ENCODE peak calls at places on chromosomes 7 and 10, in eight cellular contexts. Q is hepatocyte, O is SK-N-SH, U is PC-3, R is GM23248, Z is GM23338, S is HCT116, A is OCI-LY7. K is an unnamed sample.

GRCh38 chr7:123096434-123096833 is 100.9 kb upstream of the TAS2R16 start:
- DNase-seq in Q (no peak), O (no peak), U (no peak), R (no peak), Z (no peak), S (no peak), A (no peak), K (no peak)

GRCh38 chr7:124758327-124758726 is 7.3 kb downstream of the GPR37 start:
- DNase-seq in Q (no peak), O (no peak), U (peak), R (no peak), Z (no peak), S (no peak), A (no peak), K (no peak)

GRCh38 chr7:132904209-132904608 is 177.7 kb downstream of the CHCHD3 start:
- DNase-seq in Q (no peak), O (no peak), U (peak), R (peak), Z (no peak), S (no peak), A (no peak), K (no peak)

GRCh38 chr10:104893711-104894110 is 252.6 kb downstream of the SORCS3 start:
- DNase-seq in Q (no peak), O (no peak), U (no peak), R (no peak), Z (no peak), S (no peak), A (no peak), K (no peak)

GRCh38 chr7:129569811-129570215 is 41.7 kb upstream of the NRF1 start:
- DNase-seq in Q (peak), O (no peak), U (peak), R (peak), Z (no peak), S (peak), A (no peak), K (no peak)

GRCh38 chr7:152663101-152663740 is 12.7 kb downstream of the XRCC2 start:
- DNase-seq in Q (no peak), O (no peak), U (no peak), R (no peak), Z (peak), S (no peak), A (no peak), K (no peak)

GRCh38 chr7:155412416-155413253 is 45.3 kb upstream of the EN2 start:
- DNase-seq in Q (peak), O (peak), U (peak), R (peak), Z (peak), S (peak), A (peak), K (peak)

GRCh38 chr7:142420554-142421362 is 162.9 kb upstream of the PRSS58 start:
- DNase-seq in Q (peak), O (peak), U (peak), R (peak), Z (peak), S (peak), A (no peak), K (peak)

GRCh38 chr10:30756151-30756550 is 126.6 kb upstream of the LYZL2 start:
- DNase-seq in Q (no peak), O (no peak), U (no peak), R (no peak), Z (no peak), S (no peak), A (no peak), K (no peak)

GRCh38 chr10:79243211-79244067 is 103.8 kb upstream of the PPIF start:
- DNase-seq in Q (peak), O (peak), U (no peak), R (peak), Z (peak), S (no peak), A (peak), K (peak)

GRCh38 chr7:136528329-136528728 is 340.1 kb upstream of the CHRM2 start:
- DNase-seq in Q (peak), O (no peak), U (peak), R (peak), Z (no peak), S (no peak), A (no peak), K (no peak)

GRCh38 chr7:5445991-5446594 is 22.5 kb upstream of the TNRC18 start:
- DNase-seq in Q (no peak), O (peak), U (no peak), R (no peak), Z (no peak), S (no peak), A (no peak), K (peak)

DNA sequence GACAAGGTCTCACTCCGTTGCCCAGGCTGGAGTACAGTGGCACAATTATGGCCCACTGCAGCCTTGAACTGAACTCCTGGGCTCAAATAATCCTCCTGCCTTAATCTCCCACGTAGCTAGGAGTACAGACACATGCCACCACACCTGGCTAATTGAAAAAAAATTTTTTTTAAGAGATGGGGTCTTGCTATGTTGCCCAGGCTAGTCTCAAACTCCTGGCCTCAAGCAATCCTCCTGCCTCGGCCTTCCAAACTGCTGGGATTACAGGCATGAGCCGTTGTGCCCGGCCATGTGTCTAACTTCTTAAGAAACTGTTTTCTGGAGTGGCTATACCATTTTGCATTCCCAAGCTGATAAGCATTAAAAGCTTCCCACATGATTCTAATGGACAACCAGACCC is 9.5 kb upstream of the EFCAB10 start:
- DNase-seq in Q (no peak), O (no peak), U (no peak), R (no peak), Z (no peak), S (no peak), A (no peak), K (no peak)
- TF ChIP-seq EZH2phosphoT487 in Q (no peak), O (no peak), U (no peak), R (no peak), Z (no peak), S (no peak), A (no peak), K (no peak)

DNA sequence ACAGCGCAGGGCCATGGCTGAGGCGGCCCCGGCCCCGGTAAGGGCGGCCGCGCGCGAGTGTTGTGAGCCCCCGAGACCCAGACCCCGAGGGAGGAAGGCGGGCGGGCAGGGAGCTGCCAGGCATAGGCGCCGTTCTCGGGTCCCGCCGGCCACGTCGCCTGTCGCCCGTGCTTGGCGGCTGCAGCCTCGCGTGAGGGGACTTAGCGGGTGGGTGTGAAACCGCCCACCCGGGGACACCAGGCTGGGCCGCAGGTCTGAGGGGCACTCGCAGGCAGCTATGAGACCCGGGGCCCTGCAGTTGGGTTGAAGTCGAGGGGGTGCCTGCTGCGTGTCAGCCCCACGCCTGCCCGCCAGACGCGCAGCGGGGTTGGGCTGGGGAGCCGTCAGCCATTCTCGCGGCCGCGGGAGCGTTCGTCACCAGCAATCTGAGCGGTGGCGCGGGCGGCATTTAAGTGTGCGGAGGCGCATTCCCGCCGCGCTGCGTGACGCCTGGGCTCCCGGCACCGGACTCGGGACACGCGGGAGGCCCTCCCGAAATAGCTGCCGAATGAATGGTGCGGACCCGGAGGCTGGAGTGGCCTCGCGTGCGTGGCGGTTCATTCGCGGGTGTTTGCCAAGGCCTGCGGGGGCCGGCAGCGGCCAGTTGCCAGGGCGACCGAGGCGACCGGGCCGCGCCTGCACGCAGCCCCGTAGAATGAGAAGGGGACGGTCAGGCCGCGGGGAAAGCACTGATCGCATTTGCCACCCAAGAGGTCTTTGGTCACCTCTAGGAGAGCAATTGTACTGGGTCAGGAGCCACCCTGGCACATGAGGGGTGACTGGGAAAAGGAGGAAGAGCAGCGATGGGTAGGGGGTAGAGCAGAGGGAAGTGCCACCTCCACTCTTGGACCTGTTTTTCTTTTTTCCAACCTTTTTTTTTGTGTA is 739 bp downstream of the ZNF398 start:
- DNase-seq in Q (peak), O (peak), U (peak), R (peak), Z (peak), S (no peak), A (peak), K (peak)
- H2AFZ ChIP-seq in Q (peak), O (peak), U (peak), R (peak), Z (no peak), S (no peak), A (peak), K (peak)

DNA sequence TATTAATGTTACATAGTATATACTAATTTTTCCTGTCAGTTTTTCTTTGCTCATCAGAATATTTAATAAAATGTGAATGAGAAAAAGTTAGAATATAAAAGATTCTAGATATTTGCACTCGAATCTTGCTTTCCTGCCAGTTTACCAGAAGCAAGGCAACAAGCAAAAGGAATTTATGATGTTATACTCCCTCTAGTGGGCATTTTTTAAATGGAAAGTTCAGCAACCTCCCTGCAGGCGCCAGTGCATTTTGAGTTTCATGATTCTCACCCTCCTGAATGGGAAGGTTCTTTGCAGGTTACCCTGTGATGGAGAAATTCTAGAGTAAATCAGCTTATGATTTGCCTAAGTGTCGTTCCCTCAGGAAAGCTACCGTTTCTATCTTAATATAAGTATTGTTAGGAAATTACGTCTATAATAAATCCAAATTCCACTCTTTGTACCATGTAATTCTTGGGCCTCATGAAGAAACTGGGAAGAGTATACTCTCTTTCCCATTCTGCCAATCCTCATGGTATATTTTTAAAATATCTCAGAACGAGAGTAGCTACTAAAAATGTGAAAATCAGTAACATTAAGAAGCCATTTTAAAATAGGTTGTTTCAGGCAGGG is 350.0 kb downstream of the CRPPA start:
- DNase-seq in Q (peak), O (peak), U (peak), R (peak), Z (peak), S (peak), A (peak), K (peak)
- TF ChIP-seq EZH2phosphoT487 in Q (no peak), O (no peak), U (no peak), R (no peak), Z (no peak), S (no peak), A (no peak), K (no peak)

GRCh38 chr10:22229756-22230330 is 12.0 kb upstream of the EBLN1 start:
- DNase-seq in Q (no peak), O (no peak), U (peak), R (peak), Z (no peak), S (no peak), A (peak), K (no peak)
- H2AFZ ChIP-seq in Q (peak), O (peak), U (peak), R (peak), Z (peak), S (peak), A (peak), K (peak)